ENCODE peak calls at places on chromosomes 5 and 9, in seven cellular contexts. J is CD4-positive, alpha-beta T cell; Y is CD8-positive, alpha-beta memory T cell; W is vagina; O is H9; Z is adrenal gland; X is A549. Q is an unnamed sample.

GRCh38 chr5:34627794-34628193 is 28.3 kb upstream of the RAI14 start:
- DNase-seq in J (no peak), Y (no peak), W (no peak), O (no peak), Z (no peak), X (no peak), Q (no peak)

GRCh38 chr9:79705704-79706103 is 133.9 kb downstream of the TLE4 start:
- DNase-seq in J (no peak), Y (no peak), W (no peak), O (no peak), Z (no peak), X (no peak), Q (no peak)

GRCh38 chr9:6996061-6996854 is 238.5 kb downstream of the KDM4C start:
- DNase-seq in J (no peak), Y (no peak), W (no peak), O (no peak), Z (no peak), X (no peak), Q (no peak)

GRCh38 chr9:136965771-136966484 is 11.4 kb upstream of the PTGDS start:
- DNase-seq in J (no peak), Y (peak), W (no peak), O (no peak), Z (peak), X (no peak), Q (peak)

GRCh38 chr5:91419571-91420537 is 36.7 kb upstream of the ARRDC3 start:
- DNase-seq in J (peak), Y (peak), W (no peak), O (peak), Z (peak), X (peak), Q (no peak)

GRCh38 chr5:113614191-113614590 is 100.7 kb downstream of the YTHDC2 start:
- DNase-seq in J (no peak), Y (no peak), W (no peak), O (no peak), Z (no peak), X (no peak), Q (no peak)

GRCh38 chr9:109861499-109861898 is 81.5 kb downstream of the PALM2AKAP2 start:
- DNase-seq in J (no peak), Y (no peak), W (no peak), O (no peak), Z (no peak), X (no peak), Q (no peak)

GRCh38 chr9:114224247-114224610 is 68.9 kb downstream of the COL27A1 start:
- DNase-seq in J (no peak), Y (no peak), W (no peak), O (no peak), Z (no peak), X (peak), Q (no peak)

GRCh38 chr5:97628011-97628410 is 445.0 kb upstream of the RIOK2 start:
- DNase-seq in J (no peak), Y (no peak), W (no peak), O (no peak), Z (no peak), X (no peak), Q (no peak)

GRCh38 chr5:124007675-124008398 is 495.9 kb downstream of the CSNK1G3 start:
- DNase-seq in J (no peak), Y (no peak), W (no peak), O (no peak), Z (no peak), X (peak), Q (no peak)

DNA sequence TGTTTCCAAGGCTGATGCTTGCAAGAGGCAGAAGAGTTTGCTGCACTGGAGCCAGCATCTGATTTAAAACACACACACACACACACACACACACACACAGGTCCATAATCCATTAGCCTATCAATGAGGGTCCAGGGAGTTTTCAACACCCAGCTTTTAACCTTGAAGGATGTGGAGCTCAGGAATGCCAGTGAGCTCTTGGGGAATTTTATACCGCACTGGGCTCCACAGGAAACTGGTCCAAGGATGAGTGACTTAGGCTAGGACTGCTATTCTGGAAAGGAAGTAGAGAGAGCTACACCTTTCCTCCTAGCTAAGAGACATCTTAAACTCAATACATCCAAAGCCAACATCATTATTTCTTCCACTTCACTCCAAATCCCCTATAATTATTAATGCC is 942 bp upstream of the NRG2 start:
- DNase-seq in J (no peak), Y (no peak), W (no peak), O (no peak), Z (no peak), X (no peak), Q (no peak)
- H3K27ac ChIP-seq in J (no peak), Y (no peak), W (no peak), O (no peak), Z (no peak), X (peak), Q (no peak)

GRCh38 chr9:124297553-124297905 is 39.8 kb downstream of the NEK6 start:
- DNase-seq in J (no peak), Y (no peak), W (no peak), O (peak), Z (peak), X (peak), Q (no peak)

GRCh38 chr9:124297915-124298645 is 40.3 kb downstream of the NEK6 start:
- DNase-seq in J (no peak), Y (no peak), W (no peak), O (no peak), Z (no peak), X (no peak), Q (no peak)

GRCh38 chr9:124295097-124295794 is 37.5 kb downstream of the NEK6 start:
- DNase-seq in J (no peak), Y (no peak), W (no peak), O (no peak), Z (no peak), X (no peak), Q (no peak)

GRCh38 chr9:124296800-124297552 is 39.2 kb downstream of the NEK6 start:
- DNase-seq in J (no peak), Y (no peak), W (no peak), O (no peak), Z (no peak), X (no peak), Q (no peak)

GRCh38 chr9:124296094-124296493 is 38.3 kb downstream of the NEK6 start:
- DNase-seq in J (no peak), Y (no peak), W (no peak), O (no peak), Z (no peak), X (no peak), Q (no peak)
- H3K27ac ChIP-seq in J (no peak), Y (no peak), W (no peak), O (no peak), Z (no peak), X (peak), Q (peak)

DNA sequence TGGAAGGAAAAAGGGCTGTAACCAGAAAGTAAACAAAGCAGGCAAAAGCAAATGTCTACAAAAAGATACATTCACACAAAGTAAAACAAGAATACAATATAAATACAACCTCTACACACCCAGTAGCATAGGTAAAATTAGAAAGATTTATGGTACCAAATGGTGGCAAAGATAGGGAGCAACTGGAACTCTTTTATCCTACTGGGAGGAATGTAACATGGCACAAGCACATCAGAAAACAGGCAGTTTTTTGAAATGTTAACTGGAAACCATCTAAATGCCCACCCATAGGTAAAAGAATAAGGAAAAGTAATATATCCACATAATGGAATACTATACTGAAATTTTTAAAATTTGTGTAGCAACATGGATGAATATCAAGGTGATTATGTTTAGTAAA is 8.7 kb upstream of the ARL14EPL start:
- DNase-seq in J (no peak), Y (no peak), W (no peak), O (no peak), Z (no peak), X (no peak), Q (no peak)
- H3K27ac ChIP-seq in J (no peak), Y (no peak), W (no peak), O (no peak), Z (no peak), X (no peak), Q (no peak)

GRCh38 chr9:121210536-121210935 is 8.9 kb upstream of the RAB14 start:
- DNase-seq in J (no peak), Y (no peak), W (no peak), O (no peak), Z (no peak), X (no peak), Q (no peak)

GRCh38 chr9:121204121-121204520 is 2.5 kb upstream of the RAB14 start:
- DNase-seq in J (no peak), Y (no peak), W (no peak), O (no peak), Z (no peak), X (no peak), Q (no peak)

GRCh38 chr9:121204611-121205010 is 2.9 kb upstream of the RAB14 start:
- DNase-seq in J (no peak), Y (no peak), W (no peak), O (no peak), Z (no peak), X (no peak), Q (no peak)

GRCh38 chr9:121207371-121207940 is 5.8 kb upstream of the RAB14 start:
- DNase-seq in J (no peak), Y (no peak), W (no peak), O (no peak), Z (no peak), X (no peak), Q (no peak)

DNA sequence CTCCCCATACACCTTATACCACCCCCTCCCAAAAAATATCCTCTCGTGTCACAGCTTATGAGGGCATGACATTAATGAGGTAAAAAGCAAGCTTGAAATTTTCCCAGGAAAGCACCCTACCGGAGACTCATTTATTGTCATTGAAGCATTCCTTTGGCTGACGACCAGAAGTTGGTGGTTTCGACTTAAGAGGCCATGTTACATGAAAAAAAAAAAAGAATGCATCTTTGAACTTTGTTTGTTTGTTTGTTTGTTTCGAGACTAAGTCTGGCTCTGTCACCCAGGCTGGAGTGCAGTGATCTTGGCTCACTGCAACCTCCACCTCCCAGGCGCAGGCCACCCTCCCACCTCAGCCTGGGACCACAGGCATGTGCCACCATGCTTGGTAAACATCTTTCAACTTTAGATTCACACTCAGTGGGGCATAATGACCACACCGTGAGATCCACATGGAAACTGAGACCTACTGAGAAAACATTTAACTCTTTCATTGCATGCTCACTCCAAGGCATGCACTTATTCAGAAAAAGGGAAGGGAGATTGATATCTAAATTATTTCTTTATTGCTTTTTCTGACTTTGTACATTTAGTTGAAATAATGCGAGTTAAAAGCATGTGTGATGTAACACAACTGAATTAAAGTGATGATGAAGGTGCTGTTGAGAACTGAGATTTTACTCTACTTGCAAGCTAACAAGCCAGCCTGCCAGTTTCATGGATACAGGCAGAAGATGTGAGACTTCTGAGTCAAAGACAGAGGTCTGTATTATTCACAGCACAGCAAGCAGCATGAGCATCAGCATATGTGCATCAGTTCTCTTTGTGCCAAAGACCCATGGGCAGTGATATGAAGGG is 5.1 kb upstream of the RAB14 start:
- DNase-seq in J (no peak), Y (no peak), W (no peak), O (no peak), Z (peak), X (no peak), Q (no peak)
- H3K27ac ChIP-seq in J (no peak), Y (no peak), W (no peak), O (no peak), Z (no peak), X (no peak), Q (no peak)